ENCODE peak calls at places on chromosome 11, in nine cellular contexts. M is coronary artery, E is astrocyte of the cerebellum, R is T-helper 2 cell, F is NCI-H345, A is cardiac muscle cell, S is NCI-H446 treated with DMSO at 0.1 percent for 48 hours, L is activated T-cell treated with anti-CD3 and anti-CD28 coated beads for 1 hour, G is H1. T is an unnamed sample.

GRCh38 chr11:37721485-37721884 is 1123.4 kb upstream of the RAG2 start:
- DNase-seq in M (no peak), E (no peak), R (no peak), F (no peak), A (no peak), S (no peak), L (no peak), G (no peak), T (no peak)

GRCh38 chr11:71948314-71949027 is 19.6 kb downstream of the RNF121 start:
- DNase-seq in M (no peak), E (no peak), R (no peak), F (no peak), A (no peak), S (no peak), L (no peak), G (no peak), T (no peak)

GRCh38 chr11:1516273-1517067 is 29.9 kb upstream of the MOB2 start:
- DNase-seq in M (no peak), E (no peak), R (no peak), F (no peak), A (no peak), S (no peak), L (no peak), G (no peak), T (no peak)

GRCh38 chr11:122659676-122660571 is 4.4 kb downstream of the UBASH3B start:
- DNase-seq in M (no peak), E (no peak), R (no peak), F (no peak), A (peak; percentile 80), S (no peak), L (no peak), G (no peak), T (no peak)

GRCh38 chr11:30018443-30018842 is 1.6 kb upstream of the KCNA4 start:
- DNase-seq in M (no peak), E (no peak), R (no peak), F (no peak), A (no peak), S (no peak), L (no peak), G (no peak), T (no peak)

GRCh38 chr11:110565690-110566336 is 136.1 kb downstream of the FDX1 start:
- DNase-seq in M (no peak), E (no peak), R (no peak), F (no peak), A (no peak), S (peak; percentile 25), L (no peak), G (no peak), T (no peak)

GRCh38 chr11:74877132-74877531 is 71.8 kb downstream of the XRRA1 start:
- DNase-seq in M (no peak), E (no peak), R (no peak), F (no peak), A (no peak), S (no peak), L (no peak), G (no peak), T (peak; percentile 25)

GRCh38 chr11:65538915-65539374 is 14.1 kb downstream of the SCYL1 start:
- DNase-seq in M (peak; percentile 74), E (no peak), R (no peak), F (no peak), A (no peak), S (no peak), L (no peak), G (no peak), T (no peak)

GRCh38 chr11:16346975-16347374 is 9.4 kb downstream of the SOX6 start:
- DNase-seq in M (no peak), E (no peak), R (no peak), F (no peak), A (no peak), S (no peak), L (no peak), G (no peak), T (no peak)

GRCh38 chr11:78651923-78652602 is 77.4 kb upstream of the NARS2 start:
- DNase-seq in M (peak; percentile 43), E (no peak), R (no peak), F (no peak), A (no peak), S (no peak), L (no peak), G (no peak), T (no peak)

GRCh38 chr11:64334764-64335741 is 5.0 kb upstream of the CCDC88B start:
- DNase-seq in M (no peak), E (peak; percentile 48), R (no peak), F (peak; percentile 84), A (peak; percentile 73), S (peak; percentile 92), L (no peak), G (no peak), T (peak; percentile 77)

GRCh38 chr11:17129003-17129402 is 51.5 kb upstream of the RPS13 start:
- DNase-seq in M (no peak), E (peak; percentile 13), R (no peak), F (no peak), A (no peak), S (no peak), L (no peak), G (no peak), T (no peak)

GRCh38 chr11:11567862-11568650 is 53.7 kb downstream of the GALNT18 start:
- DNase-seq in M (no peak), E (peak; percentile 19), R (no peak), F (peak; percentile 18), A (no peak), S (peak; percentile 83), L (no peak), G (no peak), T (no peak)

GRCh38 chr11:1520987-1521349 is 34.4 kb upstream of the MOB2 start:
- DNase-seq in M (no peak), E (no peak), R (no peak), F (no peak), A (no peak), S (no peak), L (no peak), G (no peak), T (no peak)

GRCh38 chr11:120211522-120212258 is 858 bp downstream of the OAF start:
- DNase-seq in M (no peak), E (no peak), R (no peak), F (no peak), A (no peak), S (no peak), L (no peak), G (no peak), T (no peak)

GRCh38 chr11:3198815-3199214 is 19.8 kb downstream of the MRGPRG start:
- DNase-seq in M (peak; percentile 36), E (no peak), R (no peak), F (no peak), A (no peak), S (no peak), L (no peak), G (no peak), T (no peak)

GRCh38 chr11:86046111-86046510 is 22.8 kb downstream of the PICALM start:
- DNase-seq in M (no peak), E (no peak), R (no peak), F (no peak), A (no peak), S (no peak), L (no peak), G (no peak), T (no peak)

GRCh38 chr11:44877908-44878459 is 72.7 kb downstream of the TP53I11 start:
- DNase-seq in M (no peak), E (no peak), R (no peak), F (peak; percentile 55), A (no peak), S (no peak), L (no peak), G (no peak), T (no peak)

GRCh38 chr11:35393093-35393492 is 26.3 kb downstream of the SLC1A2 start:
- DNase-seq in M (no peak), E (no peak), R (no peak), F (peak; percentile 10), A (no peak), S (no peak), L (no peak), G (no peak), T (no peak)

GRCh38 chr11:12005476-12005875 is 3.0 kb downstream of the DKK3 start:
- DNase-seq in M (no peak), E (no peak), R (no peak), F (no peak), A (no peak), S (no peak), L (no peak), G (no peak), T (no peak)

T was measured in NT2/D1.